ENCODE peak calls at places on chromosomes 4 and X, in seven cellular contexts. X, W, B, V, S, E and M are unnamed samples.

GRCh38 chrX:115408736-115409390 is 119.3 kb downstream of the LUZP4 start:
- DNase-seq in X (no peak), W (peak; percentile 72), B (no peak), V (peak; percentile 42), S (no peak), E (peak; percentile 29), M (no peak)

GRCh38 chr4:45621926-45622325 is 501.9 kb downstream of the GABRG1 start:
- DNase-seq in X (no peak), W (peak; percentile 13), B (no peak), V (peak; percentile 3), S (no peak), E (peak; percentile 16), M (no peak)

GRCh38 chr4:55758081-55758480 is 61.5 kb upstream of the EXOC1L start:
- DNase-seq in X (no peak), W (no peak), B (no peak), V (no peak), S (no peak), E (no peak), M (no peak)

GRCh38 chr4:21733894-21734630 is 214.5 kb downstream of the KCNIP4 start:
- DNase-seq in X (no peak), W (no peak), B (no peak), V (no peak), S (no peak), E (no peak), M (no peak)

GRCh38 chr4:8276358-8277240 is 7.0 kb downstream of the HTRA3 start:
- DNase-seq in X (no peak), W (peak; percentile 70), B (no peak), V (peak; percentile 51), S (peak; percentile 90), E (peak; percentile 45), M (no peak)

GRCh38 chr4:168634276-168634802 is 137.5 kb downstream of the PALLD start:
- DNase-seq in X (peak; percentile 89), W (peak; percentile 93), B (no peak), V (peak; percentile 92), S (peak; percentile 71), E (peak; percentile 99), M (peak; percentile 96)

GRCh38 chr4:123939621-123940020 is 543.0 kb downstream of the SPRY1 start:
- DNase-seq in X (peak; percentile 37), W (peak; percentile 81), B (no peak), V (peak; percentile 80), S (no peak), E (peak; percentile 87), M (peak; percentile 77)

GRCh38 chrX:85115252-85115651 is 111.6 kb downstream of the APOOL start:
- DNase-seq in X (no peak), W (no peak), B (no peak), V (no peak), S (no peak), E (no peak), M (no peak)

GRCh38 chr4:145879598-145879997 is 59.0 kb downstream of the ZNF827 start:
- DNase-seq in X (no peak), W (peak; percentile 79), B (no peak), V (peak; percentile 35), S (no peak), E (peak; percentile 28), M (no peak)

GRCh38 chr4:84814100-84814750 is 152.3 kb downstream of the WDFY3 start:
- DNase-seq in X (peak; percentile 62), W (peak; percentile 77), B (no peak), V (peak; percentile 91), S (no peak), E (peak; percentile 87), M (peak; percentile 46)

GRCh38 chr4:37516057-37516775 is 170.0 kb downstream of the RELL1 start:
- DNase-seq in X (no peak), W (no peak), B (no peak), V (no peak), S (no peak), E (no peak), M (no peak)

GRCh38 chrX:44157293-44157692 is 184.1 kb upstream of the NDP start:
- DNase-seq in X (no peak), W (no peak), B (no peak), V (no peak), S (no peak), E (no peak), M (no peak)

GRCh38 chr4:151600432-151600831 is 160.4 kb downstream of the GATB start:
- DNase-seq in X (no peak), W (no peak), B (no peak), V (no peak), S (no peak), E (no peak), M (no peak)

GRCh38 chrX:39626749-39627148 is 471.0 kb downstream of the BCOR start:
- DNase-seq in X (no peak), W (no peak), B (no peak), V (no peak), S (no peak), E (no peak), M (no peak)

GRCh38 chrX:154534526-154535322 is 11.9 kb downstream of the G6PD start:
- DNase-seq in X (no peak), W (peak; percentile 89), B (peak; percentile 92), V (peak; percentile 85), S (peak; percentile 84), E (peak; percentile 79), M (no peak)

GRCh38 chr4:86506591-86506990 is 87.5 kb upstream of the PTPN13 start:
- DNase-seq in X (no peak), W (no peak), B (no peak), V (no peak), S (peak; percentile 15), E (no peak), M (no peak)

DNA sequence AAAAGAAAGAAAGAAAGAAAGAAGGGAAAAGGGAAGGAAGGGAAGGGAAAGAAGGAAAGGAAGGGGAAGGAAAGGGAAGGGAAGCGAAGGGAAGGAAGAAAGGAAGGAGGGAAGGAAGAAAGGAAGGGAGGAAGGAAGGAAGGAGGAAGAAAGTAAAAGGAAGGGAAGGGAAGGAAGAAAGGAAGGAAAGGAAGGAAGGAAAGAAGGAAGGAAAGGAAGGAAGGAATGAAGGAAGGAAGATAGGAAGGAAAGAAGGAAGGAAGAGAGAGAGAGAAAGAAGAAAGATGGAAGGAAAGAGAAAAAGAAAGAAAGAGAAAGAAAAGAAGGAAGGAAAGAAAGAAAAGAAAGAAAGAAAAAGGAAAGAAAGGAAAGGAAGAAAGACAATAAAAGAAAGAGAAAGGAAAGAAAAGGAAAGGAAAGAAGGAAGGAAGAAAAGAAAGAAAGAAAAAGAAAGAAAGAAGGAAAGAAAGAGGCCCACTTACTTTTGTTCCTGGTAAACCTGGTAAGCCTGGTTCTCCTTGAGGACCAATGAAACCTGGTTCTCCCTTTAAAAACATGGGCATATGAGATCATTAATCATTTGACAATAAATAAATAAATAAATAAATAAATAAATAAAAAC is 105.9 kb upstream of the ETNPPL start:
- DNase-seq in X (no peak), W (no peak), B (no peak), V (no peak), S (no peak), E (no peak), M (no peak)
- TF ChIP-seq CTCF in X (no peak), W (no peak), B (no peak), V (no peak), S (no peak), E (no peak), M (no peak)

DNA sequence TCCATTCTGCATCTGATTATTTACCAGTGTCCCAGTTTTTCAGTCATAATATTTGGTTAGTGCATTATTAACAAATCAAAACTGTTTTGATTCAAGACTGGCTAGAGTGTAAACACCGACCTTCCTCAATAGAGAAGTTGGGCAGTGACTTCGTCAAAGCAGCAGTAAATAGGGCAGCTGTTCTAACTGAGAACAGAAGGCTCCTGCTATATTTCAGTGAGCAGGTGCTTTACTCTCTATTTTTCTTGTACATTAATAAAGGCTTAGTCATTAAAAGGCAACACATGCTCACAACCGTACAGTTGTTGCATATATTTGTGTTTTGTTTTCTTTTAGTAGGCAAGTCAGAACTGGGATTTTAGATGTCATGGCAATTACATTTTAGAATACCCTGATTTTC is 233.5 kb downstream of the NDST4 start:
- DNase-seq in X (no peak), W (no peak), B (no peak), V (no peak), S (no peak), E (no peak), M (no peak)
- H3K4me3 ChIP-seq in X (no peak overlapping the region), W (no peak overlapping the region), B (no peak overlapping the region), V (no peak overlapping the region), S (no peak overlapping the region), E (no peak overlapping the region), M (no peak overlapping the region)

DNA sequence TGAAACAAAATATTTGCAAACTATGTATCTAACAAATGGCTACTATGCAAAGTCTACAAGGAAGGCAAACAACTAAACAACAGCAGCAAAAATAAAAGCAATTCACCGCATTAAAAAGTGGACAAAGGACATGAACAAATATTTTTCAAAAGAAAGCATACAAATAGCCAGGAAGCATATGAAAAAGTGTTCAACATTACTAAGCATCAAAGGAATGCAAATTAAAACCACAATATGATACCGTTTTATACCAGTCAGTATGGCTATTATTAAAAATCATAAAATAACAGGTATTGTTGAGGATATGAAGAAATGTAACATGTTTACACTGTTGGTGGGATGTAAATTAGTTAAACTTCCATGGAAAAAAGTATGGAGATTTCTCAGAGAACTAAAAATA is 1106.7 kb downstream of the PDHA2 start:
- DNase-seq in X (no peak), W (no peak), B (no peak), V (no peak), S (no peak), E (no peak), M (no peak)
- TF ChIP-seq CTCF in X (no peak), W (no peak), B (no peak), V (no peak), S (no peak), E (no peak), M (no peak)

GRCh38 chrX:129930941-129931410 is 25.0 kb downstream of the UTP14A start:
- DNase-seq in X (no peak), W (peak; percentile 8), B (no peak), V (peak; percentile 11), S (no peak), E (no peak), M (no peak)

GRCh38 chrX:129933700-129934099 is 27.7 kb downstream of the UTP14A start:
- DNase-seq in X (no peak), W (no peak), B (no peak), V (no peak), S (no peak), E (no peak), M (no peak)

GRCh38 chrX:129932792-129933321 is 26.9 kb downstream of the UTP14A start:
- DNase-seq in X (no peak), W (no peak), B (peak; percentile 26), V (no peak), S (peak; percentile 42), E (no peak), M (no peak)

GRCh38 chrX:129931411-129932136 is 25.6 kb downstream of the UTP14A start:
- DNase-seq in X (peak; percentile 55), W (peak; percentile 97), B (peak; percentile 93), V (peak; percentile 93), S (peak; percentile 88), E (peak; percentile 94), M (peak; percentile 62)

DNA sequence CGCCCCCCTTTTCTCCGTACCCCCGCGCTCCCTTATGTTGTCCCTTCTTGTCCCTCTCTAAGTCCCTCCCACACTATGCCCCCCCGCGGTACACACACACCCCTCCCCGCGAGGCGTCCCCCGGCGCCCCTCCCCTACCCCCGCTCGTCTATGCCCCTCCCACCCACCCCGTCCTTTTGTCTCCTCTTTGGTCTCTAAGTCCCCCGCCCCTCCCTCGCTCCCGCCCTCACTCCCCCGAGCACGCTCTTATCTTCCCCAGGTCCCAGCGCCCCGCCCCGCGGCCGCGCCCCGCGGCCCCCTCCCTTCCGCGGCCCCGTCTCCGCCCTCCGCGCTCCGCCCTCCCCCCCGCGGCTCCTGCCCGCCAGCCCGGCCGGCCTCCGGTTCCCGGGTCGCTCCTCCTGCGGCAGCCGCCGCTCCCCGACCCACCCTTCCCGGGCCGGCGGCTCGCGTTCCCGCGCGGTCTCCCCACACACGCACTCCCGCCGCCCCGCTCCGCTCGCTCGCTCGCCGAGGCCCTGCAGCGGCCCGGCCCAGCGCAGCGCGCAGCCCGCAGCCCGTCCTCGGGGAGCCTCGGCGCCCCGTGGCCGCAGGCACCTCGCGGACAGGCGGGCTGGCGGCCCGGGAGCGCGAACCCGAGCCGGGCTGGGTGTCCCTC is 26.3 kb downstream of the UTP14A start:
- DNase-seq in X (peak; percentile 38), W (peak; percentile 94), B (peak; percentile 92), V (peak; percentile 88), S (peak; percentile 86), E (peak; percentile 91), M (peak; percentile 17)
- H3K4me3 ChIP-seq in X (peak overlapping the region; percentile 64), W (peak overlapping the region; percentile 52), B (peak overlapping the region; percentile 51), V (peak overlapping the region; percentile 60), S (no peak overlapping the region), E (peak overlapping the region; percentile 60), M (peak overlapping the region; percentile 45)